ENCODE peak calls at places on chromosomes 3 and 15, in six cellular contexts. D is brain microvascular endothelial cell, K is GM23338, R is AG04450, P is cardiac fibroblast, J is suprapubic skin. L is an unnamed sample.

GRCh38 chr3:139751789-139752188 is 74.0 kb upstream of the NMNAT3 start:
- DNase-seq in D (no peak), K (no peak), R (no peak), P (no peak), J (no peak), L (no peak)

GRCh38 chr3:186182850-186183249 is 74.0 kb upstream of the ETV5 start:
- DNase-seq in D (no peak), K (no peak), R (no peak), P (no peak), J (no peak), L (no peak)

GRCh38 chr15:70195808-70196304 is 98.1 kb upstream of the TLE3 start:
- DNase-seq in D (peak), K (no peak), R (peak), P (peak), J (no peak), L (peak)

GRCh38 chr3:176521531-176522175 is 675.6 kb downstream of the TBL1XR1 start:
- DNase-seq in D (peak), K (peak), R (no peak), P (peak), J (no peak), L (no peak)

GRCh38 chr3:49133226-49133951 is 539 bp upstream of the LAMB2 start:
- DNase-seq in D (peak), K (peak), R (peak), P (peak), J (peak), L (peak)

GRCh38 chr3:56089739-56090138 is 378.5 kb downstream of the ERC2 start:
- DNase-seq in D (no peak), K (peak), R (no peak), P (no peak), J (no peak), L (no peak)

GRCh38 chr3:86930831-86931230 is 60.1 kb downstream of the VGLL3 start:
- DNase-seq in D (no peak), K (no peak), R (no peak), P (no peak), J (no peak), L (no peak)

GRCh38 chr15:48440084-48440483 is 108.9 kb downstream of the DUT start:
- DNase-seq in D (no peak), K (peak), R (peak), P (peak), J (no peak), L (peak)

GRCh38 chr3:62562596-62562995 is 189.2 kb upstream of the FEZF2 start:
- DNase-seq in D (no peak), K (no peak), R (no peak), P (peak), J (no peak), L (no peak)

GRCh38 chr15:35455201-35455600 is 90.8 kb downstream of the DPH6 start:
- DNase-seq in D (no peak), K (no peak), R (no peak), P (no peak), J (no peak), L (no peak)

GRCh38 chr3:100536093-100536492 is 43.7 kb downstream of the TMEM45A start:
- DNase-seq in D (no peak), K (no peak), R (no peak), P (no peak), J (no peak), L (no peak)

GRCh38 chr3:49661281-49661680 is 12.9 kb upstream of the APEH start:
- DNase-seq in D (no peak), K (no peak), R (no peak), P (no peak), J (no peak), L (no peak)

GRCh38 chr3:53661480-53661879 is 167.1 kb downstream of the CACNA1D start:
- DNase-seq in D (no peak), K (no peak), R (no peak), P (no peak), J (no peak), L (no peak)

GRCh38 chr3:27568393-27568792 is 84.2 kb upstream of the SLC4A7 start:
- DNase-seq in D (no peak), K (no peak), R (peak), P (peak), J (peak), L (no peak)

GRCh38 chr3:39139442-39139841 is 13.9 kb downstream of the CSRNP1 start:
- DNase-seq in D (no peak), K (no peak), R (no peak), P (no peak), J (no peak), L (no peak)

GRCh38 chr3:118710532-118710931 is 324.1 kb downstream of the IGSF11 start:
- DNase-seq in D (no peak), K (no peak), R (no peak), P (no peak), J (no peak), L (no peak)

GRCh38 chr3:14126017-14126902 is 1.4 kb downstream of the TMEM43 start:
- DNase-seq in D (no peak), K (no peak), R (no peak), P (no peak), J (no peak), L (no peak)

GRCh38 chr3:44414517-44415090 is 62.9 kb downstream of the ZNF445 start:
- DNase-seq in D (no peak), K (no peak), R (no peak), P (no peak), J (no peak), L (no peak)

GRCh38 chr15:32687556-32687955 is 30.2 kb upstream of the GREM1 start:
- DNase-seq in D (peak), K (no peak), R (no peak), P (peak), J (no peak), L (no peak)

GRCh38 chr3:190847423-190847822 is 15.1 kb downstream of the GMNC start:
- DNase-seq in D (no peak), K (no peak), R (no peak), P (no peak), J (no peak), L (no peak)

GRCh38 chr3:73614385-73614784 is 10.4 kb downstream of the PDZRN3 start:
- DNase-seq in D (peak), K (no peak), R (no peak), P (peak), J (no peak), L (peak)

GRCh38 chr3:57079221-57079831 is 18.9 kb downstream of the SPATA12 start:
- DNase-seq in D (no peak), K (peak), R (no peak), P (peak), J (no peak), L (no peak)

GRCh38 chr3:17841190-17841828 is 98.9 kb upstream of the TBC1D5 start:
- DNase-seq in D (peak), K (peak), R (peak), P (peak), J (peak), L (peak)

GRCh38 chr3:95923496-95924210 is 890.7 kb upstream of the EPHA6 start:
- DNase-seq in D (peak), K (no peak), R (peak), P (peak), J (peak), L (peak)

GRCh38 chr3:129448187-129448895 is 8.3 kb downstream of the IFT122 start:
- DNase-seq in D (no peak), K (peak), R (no peak), P (no peak), J (no peak), L (no peak)

GRCh38 chr3:38556640-38557358 is 60.7 kb downstream of the EXOG start:
- DNase-seq in D (no peak), K (no peak), R (no peak), P (no peak), J (no peak), L (no peak)

GRCh38 chr3:101574388-101575156 is 592 bp downstream of the PCNP start:
- DNase-seq in D (peak), K (peak), R (no peak), P (peak), J (peak), L (peak)

GRCh38 chr3:124800511-124801374 is 70.5 kb downstream of the UMPS start:
- DNase-seq in D (peak), K (no peak), R (no peak), P (peak), J (no peak), L (no peak)

GRCh38 chr3:158950131-158950901 is 148.5 kb downstream of the MFSD1 start:
- DNase-seq in D (no peak), K (no peak), R (no peak), P (no peak), J (no peak), L (no peak)

GRCh38 chr3:127184870-127185216 is 8.1 kb upstream of the PRR23E start:
- DNase-seq in D (no peak), K (no peak), R (no peak), P (no peak), J (no peak), L (no peak)

GRCh38 chr3:126846316-126846715 is 136.6 kb upstream of the PLXNA1 start:
- DNase-seq in D (no peak), K (no peak), R (no peak), P (peak), J (no peak), L (no peak)

GRCh38 chr3:63847718-63848450 is 15.7 kb downstream of the THOC7 start:
- DNase-seq in D (no peak), K (peak), R (no peak), P (no peak), J (no peak), L (no peak)

GRCh38 chr15:71011503-71012155 is 103.6 kb upstream of the THSD4 start:
- DNase-seq in D (peak), K (peak), R (peak), P (peak), J (no peak), L (peak)

GRCh38 chr3:57281710-57282109 is 10.8 kb downstream of the ASB14 start:
- DNase-seq in D (peak), K (no peak), R (no peak), P (no peak), J (no peak), L (no peak)

GRCh38 chr3:54324069-54324468 is 201.7 kb downstream of the CACNA2D3 start:
- DNase-seq in D (no peak), K (no peak), R (no peak), P (no peak), J (no peak), L (no peak)

GRCh38 chr15:67043939-67044771 is 21.2 kb upstream of the SMAD3 start:
- DNase-seq in D (no peak), K (peak), R (no peak), P (peak), J (no peak), L (no peak)
- H3K4me3 ChIP-seq in D (no peak), K (no peak), R (no peak), P (no peak), J (no peak), L (no peak)

DNA sequence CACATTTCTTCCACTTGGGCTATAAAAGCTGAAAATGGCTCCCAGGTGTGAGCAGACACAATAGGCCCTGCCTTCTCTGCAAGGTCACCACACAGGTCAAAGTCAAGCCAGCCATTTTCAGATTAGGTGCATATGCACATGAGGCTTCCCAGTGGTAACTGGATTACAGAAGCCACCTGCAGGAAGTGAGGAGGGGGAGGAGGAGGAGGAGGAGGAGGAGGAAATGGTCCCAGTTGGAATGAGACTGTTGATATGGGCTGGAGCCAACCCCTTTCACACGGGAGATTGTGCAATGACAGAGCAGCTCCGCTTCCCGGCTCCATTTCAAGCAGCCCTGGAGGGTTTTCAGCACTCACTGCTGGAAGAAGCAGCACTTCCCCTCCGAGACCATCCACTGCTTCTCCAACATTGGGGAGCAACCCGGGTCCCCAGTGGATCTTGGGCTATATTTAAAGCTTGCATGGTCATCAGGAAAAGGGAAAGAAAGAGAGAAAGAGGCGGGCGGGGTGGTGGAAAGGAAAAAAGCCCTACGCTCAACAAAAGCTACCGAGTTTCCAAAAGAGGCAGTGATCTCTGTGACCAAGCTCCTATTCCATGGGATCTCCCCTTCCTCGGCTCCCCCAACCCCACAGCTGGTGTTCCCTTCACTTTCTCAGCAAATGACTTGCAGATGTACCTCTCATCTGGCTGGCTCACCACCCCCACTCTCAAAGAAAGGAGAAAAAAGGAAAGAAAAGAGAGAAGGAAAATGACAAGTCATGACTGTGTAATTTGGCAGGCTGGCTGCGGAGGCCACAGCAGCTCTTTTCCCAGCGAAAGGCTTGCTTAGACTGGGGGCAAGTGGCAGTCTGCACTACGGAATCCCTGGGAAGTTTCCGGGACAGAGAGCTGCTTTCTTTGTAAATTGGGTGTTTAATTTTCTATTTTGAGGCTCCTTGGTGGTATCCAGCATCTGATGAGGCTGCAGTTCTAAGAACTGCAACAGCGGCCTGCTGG is 58.3 kb downstream of the LRIG1 start:
- DNase-seq in D (peak), K (peak), R (peak), P (peak), J (peak), L (peak)
- TF ChIP-seq CTCF in D (no peak), K (no peak), R (peak), P (no peak), J (no peak), L (no peak)

DNA sequence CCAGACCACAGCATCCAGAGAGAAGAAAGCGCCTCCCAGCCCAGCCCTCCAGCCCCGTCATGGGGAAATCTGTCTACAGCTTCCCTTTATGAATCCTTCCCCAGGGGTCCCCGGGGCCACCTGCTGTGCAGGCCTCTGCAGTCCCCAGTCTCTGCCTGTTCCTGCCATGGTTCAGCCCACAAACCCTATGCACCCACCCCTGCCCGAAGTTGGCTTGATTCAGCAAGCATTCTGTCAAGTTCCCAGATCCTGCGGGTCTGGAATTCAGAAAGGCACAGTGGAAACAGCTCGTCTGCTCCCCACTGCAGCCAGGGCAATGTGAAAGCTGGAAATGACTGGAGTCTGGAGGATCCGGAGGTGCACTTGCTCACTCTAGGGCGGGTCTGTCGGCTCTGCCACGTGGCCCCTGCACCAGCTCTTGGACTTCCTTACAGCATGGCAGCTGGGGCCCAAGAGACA is 2.9 kb upstream of the OCA2 start:
- DNase-seq in D (no peak), K (no peak), R (no peak), P (no peak), J (peak), L (no peak)
- H3K4me3 ChIP-seq in D (no peak), K (no peak), R (no peak), P (no peak), J (no peak), L (no peak)

GRCh38 chr15:75785771-75786563 is 57.3 kb upstream of the UBE2Q2 start:
- DNase-seq in D (no peak), K (peak), R (no peak), P (peak), J (no peak), L (no peak)
- TF ChIP-seq CTCF in D (peak), K (peak), R (peak), P (peak), J (no peak), L (peak)

GRCh38 chr15:89400997-89401590 is 66.5 kb upstream of the POLG start:
- DNase-seq in D (no peak), K (no peak), R (no peak), P (no peak), J (no peak), L (no peak)
- H3K4me3 ChIP-seq in D (no peak), K (no peak), R (no peak), P (no peak), J (no peak), L (no peak)

L was measured in astrocyte of the cerebellum.